ENCODE peak calls at places on chromosomes 13 and 19, in nine cellular contexts. V is ovary; H is tibial artery; O is heart right ventricle; U is adrenal gland; E is CD8-positive, alpha-beta T cell; Q is fibroblast of lung; I is thoracic aorta; F is psoas muscle. T is an unnamed sample. For H3K36me3, the result is how much of the 10 kb centered on the place peaks cover.

GRCh38 chr13:87331178-87331577 is 340.0 kb upstream of the SLITRK5 start:
- DNase-seq in V (no peak), I (no peak), Q (peak), O (peak), E (no peak), H (no peak), U (peak), F (no peak), T (peak)

GRCh38 chr13:45823583-45823982 is 28.0 kb downstream of the SIAH3 start:
- DNase-seq in I (no peak), V (no peak), E (no peak), Q (no peak), U (no peak), F (no peak), H (no peak), O (no peak), T (no peak)

GRCh38 chr13:48449656-48450055 is 36.7 kb upstream of the LPAR6 start:
- DNase-seq in V (no peak), O (no peak), U (no peak), H (no peak), Q (no peak), I (no peak), F (no peak), E (no peak), T (no peak)

GRCh38 chr13:90436697-90437096 is 910.8 kb upstream of the MIR17HG start:
- DNase-seq in E (no peak), V (no peak), O (no peak), H (no peak), F (no peak), U (no peak), Q (no peak), I (no peak), T (no peak)

GRCh38 chr13:61413572-61413971 is 2.1 kb downstream of the PCDH20 start:
- DNase-seq in O (no peak), U (no peak), H (no peak), F (no peak), Q (no peak), I (no peak), E (no peak), V (no peak), T (no peak)

GRCh38 chr19:1266116-1266817 is 2.9 kb upstream of the CIRBP start:
- DNase-seq in V (peak), I (no peak), E (peak), U (peak), F (peak), H (peak), Q (peak), O (peak), T (no peak)

GRCh38 chr13:60431108-60431700 is 34.2 kb downstream of the TDRD3 start:
- DNase-seq in V (no peak), E (no peak), I (no peak), O (no peak), Q (peak), H (no peak), U (no peak), F (no peak), T (peak)

GRCh38 chr19:45924891-45925447 is 10.4 kb upstream of the NANOS2 start:
- DNase-seq in H (no peak), U (no peak), I (no peak), Q (no peak), O (no peak), E (no peak), F (no peak), V (no peak), T (no peak)

GRCh38 chr19:13089139-13089856 is 13.4 kb downstream of the LYL1 start:
- DNase-seq in E (no peak), I (no peak), U (no peak), Q (no peak), F (no peak), V (peak), O (no peak), H (no peak), T (no peak)

GRCh38 chr19:45023048-45023447 is 15.8 kb upstream of the CLASRP start:
- DNase-seq in H (no peak), I (no peak), U (no peak), O (no peak), F (no peak), V (no peak), Q (no peak), E (no peak), T (no peak)

GRCh38 chr19:40245506-40246128 is 19.1 kb upstream of the CCNP start:
- DNase-seq in F (no peak), H (no peak), V (no peak), U (no peak), E (no peak), I (no peak), Q (no peak), O (no peak), T (no peak)

GRCh38 chr13:114146629-114147028 is 14.2 kb upstream of the RASA3 start:
- DNase-seq in U (no peak), Q (no peak), V (no peak), F (no peak), E (no peak), O (no peak), H (peak), I (no peak), T (no peak)

GRCh38 chr13:90950134-90950533 is 397.4 kb upstream of the MIR17HG start:
- DNase-seq in I (no peak), F (no peak), E (no peak), V (no peak), H (no peak), Q (no peak), O (no peak), U (no peak), T (peak)

GRCh38 chr19:13726323-13726722 is 38.0 kb upstream of the MRI1 start:
- DNase-seq in F (no peak), H (no peak), U (no peak), V (no peak), Q (no peak), E (no peak), O (no peak), I (no peak), T (no peak)

GRCh38 chr13:96710166-96710866 is 284.0 kb downstream of the OXGR1 start:
- DNase-seq in H (no peak), O (no peak), F (no peak), V (no peak), E (no peak), Q (no peak), I (no peak), U (no peak), T (no peak)

DNA sequence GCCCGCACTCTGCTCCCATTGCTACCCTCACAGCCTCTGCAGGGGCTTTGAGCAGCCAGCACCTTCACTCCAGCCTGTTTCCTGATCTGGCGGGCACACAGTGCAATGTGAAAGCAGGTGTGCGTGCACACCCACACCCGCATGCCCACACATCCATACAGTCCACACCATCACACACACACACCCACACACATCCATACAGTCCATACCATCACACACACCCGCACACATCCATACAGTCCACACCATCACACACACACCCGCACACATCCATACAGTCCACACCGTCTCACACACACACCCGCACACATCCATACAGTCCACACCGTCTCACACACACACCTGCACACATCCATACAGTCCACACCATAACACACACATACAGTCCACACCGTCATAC is 28.0 kb downstream of the PIAS4 start:
- DNase-seq in Q (peak), E (no peak), I (no peak), F (no peak), V (no peak), O (no peak), U (no peak), H (no peak), T (no peak)
- H3K36me3 ChIP-seq in Q (under half), E (under half), I (under half), F (half or more), V (under half), O (half or more), U (under half), H (under half), T (under half)

DNA sequence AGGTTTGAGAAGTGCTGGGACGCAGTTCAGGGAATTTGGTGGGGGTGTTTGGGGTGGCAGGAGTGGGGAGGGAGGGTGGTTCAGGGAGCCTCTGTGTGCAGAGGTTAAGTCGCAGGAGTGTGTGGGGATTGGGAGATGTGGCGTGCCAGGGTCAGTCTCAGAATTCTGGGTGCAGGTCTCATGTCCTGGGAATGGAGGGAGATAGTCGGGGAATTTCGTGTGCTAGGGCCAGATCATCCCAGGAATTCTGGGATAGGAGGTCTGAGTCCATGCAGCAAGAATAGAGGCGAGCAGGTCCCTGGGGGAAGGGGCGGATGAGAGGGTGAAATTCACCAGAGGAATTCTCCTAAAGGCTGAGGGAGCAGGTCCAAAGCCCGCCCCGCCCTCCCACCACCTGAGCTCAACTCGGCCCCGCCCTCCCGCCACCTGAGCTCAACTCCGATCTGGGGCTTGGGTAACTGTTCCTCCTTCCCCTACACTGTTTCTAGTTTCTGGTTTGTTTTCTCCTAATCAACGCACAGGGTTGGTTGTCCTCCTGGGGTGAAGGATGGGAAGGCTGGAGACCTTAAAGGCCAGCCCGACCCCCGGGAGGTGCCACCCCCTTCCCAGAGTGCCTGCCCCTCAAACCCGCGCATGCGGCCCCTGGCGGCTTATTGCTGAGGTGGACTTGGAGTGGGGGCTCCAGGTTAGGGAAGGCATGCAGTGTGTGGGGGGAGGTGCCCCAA is 15.2 kb downstream of the KCNC3 start:
- DNase-seq in E (no peak), F (no peak), U (no peak), O (no peak), H (no peak), I (no peak), Q (no peak), V (no peak), T (no peak)
- TF ChIP-seq CTCF in E (no peak), F (no peak), U (no peak), O (no peak), H (no peak), I (no peak), Q (no peak), V (no peak), T (no peak)

DNA sequence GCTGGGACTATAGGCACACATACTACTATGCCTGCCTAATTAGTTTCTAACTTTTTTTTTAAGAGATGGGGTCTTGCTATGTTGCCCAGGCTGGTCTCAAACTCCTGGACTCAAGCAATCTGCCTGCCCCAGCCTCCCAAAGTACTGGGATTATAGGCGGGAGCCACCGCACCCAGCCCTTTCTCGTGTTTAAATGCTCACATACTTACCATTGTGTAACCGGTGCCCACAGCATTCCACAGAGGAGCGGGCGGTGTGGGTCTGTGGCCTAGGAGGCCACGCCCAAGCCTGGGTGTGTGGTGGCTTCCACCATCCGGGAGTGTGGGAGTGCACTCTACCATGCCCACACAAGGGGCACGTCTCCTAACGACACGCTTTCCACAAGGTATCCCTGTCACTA is 7.7 kb downstream of the LMNB2 start:
- DNase-seq in V (no peak), F (no peak), H (no peak), E (no peak), Q (peak), O (no peak), I (no peak), U (no peak), T (no peak)
- H3K36me3 ChIP-seq in V (under half), F (under half), H (under half), E (under half), Q (under half), O (under half), I (under half), U (under half), T (under half)

GRCh38 chr19:33191501-33191900 is 2.6 kb upstream of the LRP3 start:
- DNase-seq in Q (no peak), O (no peak), F (no peak), V (no peak), H (peak), U (no peak), I (no peak), E (no peak), T (no peak)

GRCh38 chr19:33194527-33194883 is 375 bp downstream of the LRP3 start:
- DNase-seq in U (no peak), V (no peak), I (no peak), Q (peak), H (no peak), F (no peak), O (no peak), E (no peak), T (no peak)

GRCh38 chr19:33193269-33193863 is 764 bp upstream of the LRP3 start:
- DNase-seq in F (no peak), Q (no peak), H (no peak), O (no peak), E (no peak), U (no peak), V (no peak), I (no peak), T (no peak)

GRCh38 chr19:33193864-33194362 is at the start of gene LRP3:
- DNase-seq in E (no peak), U (no peak), O (peak), I (no peak), F (peak), Q (peak), V (peak), H (no peak), T (no peak)

GRCh38 chr19:33192010-33192409 is 2.1 kb upstream of the LRP3 start:
- DNase-seq in F (no peak), O (no peak), U (no peak), E (no peak), Q (no peak), I (no peak), H (peak), V (no peak), T (no peak)
- TF ChIP-seq CTCF in F (no peak), O (no peak), U (no peak), E (no peak), Q (no peak), I (no peak), H (no peak), V (no peak), T (peak)

GRCh38 chr19:6988257-6988656 is 33.0 kb downstream of the MBD3L2B start:
- DNase-seq in H (no peak), Q (no peak), F (no peak), O (no peak), V (no peak), U (no peak), I (no peak), E (no peak), T (no peak)
- H3K36me3 ChIP-seq in H (under half), Q (under half), F (under half), O (under half), V (under half), U (under half), I (under half), E (under half), T (under half)

GRCh38 chr13:50408068-50408467 is 392.8 kb downstream of the KCNRG start:
- DNase-seq in Q (no peak), V (no peak), O (no peak), E (no peak), F (no peak), I (no peak), H (no peak), U (no peak), T (no peak)

GRCh38 chr13:50414640-50415039 is 399.4 kb downstream of the KCNRG start:
- DNase-seq in E (no peak), I (no peak), H (no peak), F (no peak), Q (no peak), O (no peak), V (no peak), U (no peak), T (no peak)

GRCh38 chr13:50412046-50412617 is 396.9 kb downstream of the KCNRG start:
- DNase-seq in Q (no peak), V (no peak), O (no peak), E (no peak), I (no peak), F (no peak), U (no peak), H (no peak), T (no peak)

GRCh38 chr13:50409186-50409585 is 393.9 kb downstream of the KCNRG start:
- DNase-seq in U (no peak), F (no peak), O (no peak), I (no peak), V (no peak), E (no peak), H (no peak), Q (no peak), T (no peak)

DNA sequence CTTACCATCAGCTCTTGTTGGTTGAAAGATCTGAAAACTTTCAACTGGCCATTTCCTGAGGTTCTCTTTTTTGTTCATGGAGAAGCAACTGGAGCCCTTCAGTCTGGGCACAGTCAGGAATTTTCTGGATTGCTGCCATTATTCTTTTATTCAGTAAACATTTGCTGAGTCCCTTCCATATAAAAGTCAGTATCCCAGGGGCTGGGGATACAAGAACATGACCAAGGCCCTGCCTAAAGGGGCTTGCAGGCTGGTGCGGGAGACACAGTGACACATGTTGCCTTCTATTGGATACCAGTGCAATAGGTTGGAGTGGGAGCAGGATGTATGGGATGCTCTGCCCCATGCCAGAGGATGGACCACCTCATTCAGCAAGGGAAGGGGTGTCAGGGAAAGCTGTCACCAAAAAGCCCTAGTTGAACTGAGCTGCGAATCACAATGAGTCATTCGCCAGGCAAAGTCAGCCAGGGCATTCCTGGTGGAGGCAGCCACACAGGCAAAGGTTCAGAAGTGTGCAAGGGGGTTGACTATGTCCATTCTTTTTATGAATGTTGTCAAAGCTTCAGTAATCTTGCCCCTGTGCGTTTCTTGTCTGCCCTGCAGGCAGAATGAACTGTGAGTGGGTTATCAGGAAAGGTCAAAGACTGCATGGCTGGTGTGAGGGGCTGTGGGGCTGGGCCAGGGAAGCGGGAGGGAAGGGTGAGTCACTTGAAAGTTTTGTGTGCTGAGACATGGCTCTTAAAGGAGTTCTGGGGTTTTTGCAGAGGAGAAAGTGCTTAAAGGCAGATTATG is 395.9 kb downstream of the KCNRG start:
- DNase-seq in V (no peak), O (no peak), E (no peak), F (no peak), H (no peak), Q (peak), I (peak), U (peak), T (peak)
- TF ChIP-seq CTCF in V (no peak), O (no peak), E (no peak), F (no peak), H (no peak), Q (no peak), I (no peak), U (no peak), T (no peak)

DNA sequence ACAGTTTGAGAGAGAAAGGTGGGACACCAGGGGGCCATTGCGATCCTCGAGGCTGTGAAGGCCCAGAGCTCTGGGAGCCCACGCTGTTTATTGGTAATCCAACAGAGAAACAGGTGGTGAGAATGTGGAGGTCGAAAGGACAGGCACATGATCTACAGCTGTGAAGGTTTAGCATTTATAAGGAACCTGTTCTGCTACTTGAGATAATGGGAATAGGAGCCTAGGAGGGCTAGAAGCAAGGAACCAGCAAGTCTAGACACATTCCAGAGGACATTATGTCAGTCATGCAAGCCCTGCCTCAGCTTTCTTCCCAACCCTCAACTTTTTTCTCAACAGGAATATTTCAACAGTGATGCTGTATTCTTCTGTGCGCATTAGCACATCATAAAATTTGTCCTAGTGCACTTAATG is 25.3 kb downstream of the ZNF90 start:
- DNase-seq in V (no peak), I (no peak), Q (no peak), E (no peak), O (no peak), U (no peak), H (no peak), F (no peak), T (no peak)
- H3K36me3 ChIP-seq in V (under half), I (under half), Q (under half), E (under half), O (under half), U (under half), H (under half), F (under half), T (under half)

GRCh38 chr19:41689993-41690800 is 2.1 kb upstream of the CEACAM7 start:
- DNase-seq in E (no peak), V (no peak), O (no peak), H (no peak), U (no peak), F (no peak), I (no peak), Q (no peak), T (no peak)
- TF ChIP-seq CTCF in E (no peak), V (no peak), O (no peak), H (no peak), U (no peak), F (no peak), I (no peak), Q (no peak), T (no peak)

GRCh38 chr19:49837009-49837310 is 14.0 kb upstream of the PTOV1 start:
- DNase-seq in E (no peak), F (no peak), V (no peak), H (no peak), Q (no peak), U (no peak), I (no peak), O (no peak), T (no peak)

GRCh38 chr19:49835562-49835961 is 15.4 kb upstream of the PTOV1 start:
- DNase-seq in I (no peak), U (no peak), H (no peak), F (no peak), Q (no peak), V (no peak), E (no peak), O (no peak), T (no peak)

GRCh38 chr19:49836176-49837008 is 14.6 kb upstream of the PTOV1 start:
- DNase-seq in F (no peak), H (no peak), V (no peak), E (no peak), O (no peak), I (no peak), Q (no peak), U (no peak), T (no peak)

GRCh38 chr19:49838816-49839588 is 12.0 kb upstream of the PTOV1 start:
- DNase-seq in I (no peak), F (no peak), U (no peak), E (no peak), V (no peak), O (no peak), H (no peak), Q (no peak), T (no peak)

GRCh38 chr19:49837425-49837824 is 13.5 kb upstream of the PTOV1 start:
- DNase-seq in I (no peak), E (no peak), Q (no peak), U (no peak), H (no peak), O (no peak), V (no peak), F (no peak), T (no peak)
- H3K36me3 ChIP-seq in I (half or more), E (under half), Q (under half), U (half or more), H (half or more), O (half or more), V (under half), F (half or more), T (under half)

T was measured in kidney epithelial cell.